ENCODE peak calls at places on chromosomes 5 and 9, in eight cellular contexts. One of them, this sample, is unnamed.

GRCh38 chr5:173196133-173196952 is 38.7 kb downstream of the NKX2-5 start:
- DNase-seq in prostate gland: no peak
- DNase-seq in foreskin fibroblast: no peak
- DNase-seq in Peyer's patch: no peak
- DNase-seq in body of pancreas: no peak
- DNase-seq in lower leg skin: no peak
- DNase-seq in fibroblast of mammary gland: no peak
- DNase-seq in astrocyte: no peak
- DNase-seq in this sample: no peak

GRCh38 chr5:92370032-92370431 is 986.9 kb upstream of the ARRDC3 start:
- DNase-seq in prostate gland: no peak
- DNase-seq in foreskin fibroblast: no peak
- DNase-seq in Peyer's patch: no peak
- DNase-seq in body of pancreas: no peak
- DNase-seq in lower leg skin: no peak
- DNase-seq in fibroblast of mammary gland: no peak
- DNase-seq in astrocyte: no peak
- DNase-seq in this sample: no peak

GRCh38 chr9:110049699-110050450 is 158.1 kb downstream of the C9orf152 start:
- DNase-seq in prostate gland: no peak
- DNase-seq in foreskin fibroblast: peak
- DNase-seq in Peyer's patch: peak
- DNase-seq in body of pancreas: peak
- DNase-seq in lower leg skin: peak
- DNase-seq in fibroblast of mammary gland: no peak
- DNase-seq in astrocyte: no peak
- DNase-seq in this sample: peak

GRCh38 chr9:132699926-132700325 is 29.7 kb downstream of the GTF3C4 start:
- DNase-seq in prostate gland: no peak
- DNase-seq in foreskin fibroblast: peak
- DNase-seq in Peyer's patch: no peak
- DNase-seq in body of pancreas: no peak
- DNase-seq in lower leg skin: no peak
- DNase-seq in fibroblast of mammary gland: peak
- DNase-seq in astrocyte: no peak
- DNase-seq in this sample: no peak

GRCh38 chr5:172952034-172952511 is 7.2 kb upstream of the RPL26L1 start:
- DNase-seq in prostate gland: no peak
- DNase-seq in foreskin fibroblast: peak
- DNase-seq in Peyer's patch: no peak
- DNase-seq in body of pancreas: no peak
- DNase-seq in lower leg skin: no peak
- DNase-seq in fibroblast of mammary gland: no peak
- DNase-seq in astrocyte: peak
- DNase-seq in this sample: no peak

GRCh38 chr9:115922441-115922840 is 231.2 kb upstream of the PAPPA start:
- DNase-seq in prostate gland: no peak
- DNase-seq in foreskin fibroblast: no peak
- DNase-seq in Peyer's patch: no peak
- DNase-seq in body of pancreas: no peak
- DNase-seq in lower leg skin: no peak
- DNase-seq in fibroblast of mammary gland: no peak
- DNase-seq in astrocyte: no peak
- DNase-seq in this sample: no peak

GRCh38 chr5:10581867-10582511 is 18.1 kb downstream of the ANKRD33B start:
- DNase-seq in prostate gland: no peak
- DNase-seq in foreskin fibroblast: peak
- DNase-seq in Peyer's patch: no peak
- DNase-seq in body of pancreas: no peak
- DNase-seq in lower leg skin: peak
- DNase-seq in fibroblast of mammary gland: no peak
- DNase-seq in astrocyte: no peak
- DNase-seq in this sample: no peak

GRCh38 chr9:133028221-133028620 is 2.6 kb upstream of the GTF3C5 start:
- DNase-seq in prostate gland: no peak
- DNase-seq in foreskin fibroblast: no peak
- DNase-seq in Peyer's patch: no peak
- DNase-seq in body of pancreas: no peak
- DNase-seq in lower leg skin: no peak
- DNase-seq in fibroblast of mammary gland: no peak
- DNase-seq in astrocyte: no peak
- DNase-seq in this sample: no peak

GRCh38 chr5:2629035-2629434 is 122.4 kb downstream of the IRX2 start:
- DNase-seq in prostate gland: no peak
- DNase-seq in foreskin fibroblast: no peak
- DNase-seq in Peyer's patch: no peak
- DNase-seq in body of pancreas: no peak
- DNase-seq in lower leg skin: no peak
- DNase-seq in fibroblast of mammary gland: no peak
- DNase-seq in astrocyte: no peak
- DNase-seq in this sample: no peak

GRCh38 chr5:178786859-178787499 is 56.5 kb upstream of the ZNF354A start:
- DNase-seq in prostate gland: peak
- DNase-seq in foreskin fibroblast: peak
- DNase-seq in Peyer's patch: no peak
- DNase-seq in body of pancreas: peak
- DNase-seq in lower leg skin: no peak
- DNase-seq in fibroblast of mammary gland: peak
- DNase-seq in astrocyte: peak
- DNase-seq in this sample: no peak

GRCh38 chr5:1759378-1759970 is 40.2 kb downstream of the MRPL36 start:
- DNase-seq in prostate gland: no peak
- DNase-seq in foreskin fibroblast: no peak
- DNase-seq in Peyer's patch: no peak
- DNase-seq in body of pancreas: no peak
- DNase-seq in lower leg skin: peak
- DNase-seq in fibroblast of mammary gland: no peak
- DNase-seq in astrocyte: no peak
- DNase-seq in this sample: no peak

GRCh38 chr9:133349965-133350624 is 2.1 kb downstream of the RPL7A start:
- DNase-seq in prostate gland: no peak
- DNase-seq in foreskin fibroblast: no peak
- DNase-seq in Peyer's patch: no peak
- DNase-seq in body of pancreas: no peak
- DNase-seq in lower leg skin: no peak
- DNase-seq in fibroblast of mammary gland: no peak
- DNase-seq in astrocyte: no peak
- DNase-seq in this sample: no peak

GRCh38 chr5:138148811-138149210 is 9.6 kb upstream of the NME5 start:
- DNase-seq in prostate gland: no peak
- DNase-seq in foreskin fibroblast: peak
- DNase-seq in Peyer's patch: no peak
- DNase-seq in body of pancreas: peak
- DNase-seq in lower leg skin: no peak
- DNase-seq in fibroblast of mammary gland: peak
- DNase-seq in astrocyte: peak
- DNase-seq in this sample: no peak

DNA sequence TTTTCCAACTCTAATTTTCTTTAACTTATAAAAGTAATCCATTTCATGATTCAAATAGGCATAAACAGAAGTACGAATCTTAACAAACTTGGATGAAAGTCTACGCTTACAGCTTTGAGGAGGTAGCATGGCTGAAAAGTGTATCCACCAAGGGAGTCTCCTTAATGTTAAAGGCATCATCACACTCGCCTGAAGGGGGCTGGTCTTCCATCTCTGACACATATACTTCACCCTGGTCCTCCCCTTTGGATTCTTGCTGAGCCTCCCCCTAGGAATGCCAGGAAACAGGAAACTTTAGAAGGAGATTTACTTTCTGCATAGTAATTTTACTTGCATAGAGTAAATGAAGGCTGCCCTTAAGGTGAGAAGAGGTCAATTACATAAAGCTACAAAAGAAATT is 10.3 kb upstream of the NME5 start:
- DNase-seq in prostate gland: no peak
- DNase-seq in foreskin fibroblast: peak
- DNase-seq in Peyer's patch: no peak
- DNase-seq in body of pancreas: no peak
- DNase-seq in lower leg skin: no peak
- DNase-seq in fibroblast of mammary gland: peak
- DNase-seq in astrocyte: peak
- DNase-seq in this sample: no peak
- TF ChIP-seq CTCF in prostate gland: no peak
- TF ChIP-seq CTCF in foreskin fibroblast: no peak
- TF ChIP-seq CTCF in Peyer's patch: no peak
- TF ChIP-seq CTCF in body of pancreas: no peak
- TF ChIP-seq CTCF in lower leg skin: no peak
- TF ChIP-seq CTCF in fibroblast of mammary gland: no peak
- TF ChIP-seq CTCF in astrocyte: no peak
- TF ChIP-seq CTCF in this sample: no peak

DNA sequence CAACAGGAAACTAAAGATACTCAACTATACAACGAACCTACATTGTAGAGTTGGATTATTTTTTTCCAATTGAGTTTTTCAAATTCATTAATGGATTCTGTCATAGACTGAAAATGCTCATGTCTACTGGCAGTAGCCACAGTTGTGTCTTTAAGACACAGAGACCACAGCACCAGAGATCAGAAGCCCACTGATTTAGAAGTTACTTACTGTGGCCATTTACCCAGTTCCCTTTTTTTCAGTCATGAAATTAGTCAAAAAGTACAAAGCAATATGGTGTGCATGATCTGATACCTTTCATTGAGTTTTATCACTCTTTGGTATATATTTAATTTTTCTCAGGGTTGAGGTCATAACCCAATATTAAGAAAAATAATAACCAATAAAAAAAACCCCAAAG is 1640.2 kb upstream of the WWC1 start:
- DNase-seq in prostate gland: no peak
- DNase-seq in foreskin fibroblast: no peak
- DNase-seq in Peyer's patch: no peak
- DNase-seq in body of pancreas: no peak
- DNase-seq in lower leg skin: no peak
- DNase-seq in fibroblast of mammary gland: no peak
- DNase-seq in astrocyte: no peak
- DNase-seq in this sample: no peak
- TF ChIP-seq CTCF in prostate gland: no peak
- TF ChIP-seq CTCF in foreskin fibroblast: no peak
- TF ChIP-seq CTCF in Peyer's patch: no peak
- TF ChIP-seq CTCF in body of pancreas: no peak
- TF ChIP-seq CTCF in lower leg skin: no peak
- TF ChIP-seq CTCF in fibroblast of mammary gland: no peak
- TF ChIP-seq CTCF in astrocyte: no peak
- TF ChIP-seq CTCF in this sample: no peak

GRCh38 chr9:92328225-92328624 is 2.5 kb downstream of the CENPP start:
- DNase-seq in prostate gland: no peak
- DNase-seq in foreskin fibroblast: peak
- DNase-seq in Peyer's patch: no peak
- DNase-seq in body of pancreas: no peak
- DNase-seq in lower leg skin: no peak
- DNase-seq in fibroblast of mammary gland: peak
- DNase-seq in astrocyte: peak
- DNase-seq in this sample: no peak
- TF ChIP-seq CTCF in prostate gland: no peak
- TF ChIP-seq CTCF in foreskin fibroblast: peak
- TF ChIP-seq CTCF in Peyer's patch: no peak
- TF ChIP-seq CTCF in body of pancreas: no peak
- TF ChIP-seq CTCF in lower leg skin: no peak
- TF ChIP-seq CTCF in fibroblast of mammary gland: peak
- TF ChIP-seq CTCF in astrocyte: peak
- TF ChIP-seq CTCF in this sample: no peak

DNA sequence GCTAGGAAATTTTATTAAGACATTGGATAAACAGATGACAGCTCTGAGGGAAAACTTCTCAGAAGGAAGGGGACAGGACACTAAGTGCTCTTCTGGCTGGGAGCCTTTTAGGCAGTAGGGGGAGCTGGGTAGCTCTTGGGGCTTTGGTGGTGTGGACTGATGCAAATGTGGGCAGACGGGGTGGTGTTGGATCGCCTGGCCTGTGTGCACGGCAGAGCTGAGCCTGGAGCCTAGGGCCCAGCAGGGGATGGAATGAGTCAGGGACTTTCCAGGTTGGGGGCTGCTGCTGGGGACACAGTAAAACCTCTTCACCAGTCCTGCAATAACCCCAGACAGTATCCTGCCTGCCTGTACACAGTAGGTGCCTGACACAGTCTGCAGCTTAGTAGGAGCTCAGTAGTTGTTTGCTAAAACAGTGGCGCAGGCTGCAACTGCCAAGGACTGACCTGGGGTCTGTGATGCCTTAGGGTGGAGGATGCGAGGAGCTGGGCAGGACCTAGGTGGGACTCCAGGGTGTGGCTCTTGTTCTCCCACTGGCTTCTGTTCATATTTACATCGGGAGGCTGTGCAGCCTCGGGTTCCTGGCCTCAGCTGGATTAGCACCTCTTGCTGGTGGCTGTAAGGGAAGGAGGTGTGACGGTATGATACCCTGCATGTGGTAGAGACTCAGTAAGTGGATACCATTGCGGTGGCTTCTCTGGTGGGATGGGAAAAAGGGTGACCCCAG is 83.8 kb downstream of the DAB2IP start:
- DNase-seq in prostate gland: no peak
- DNase-seq in foreskin fibroblast: peak
- DNase-seq in Peyer's patch: peak
- DNase-seq in body of pancreas: no peak
- DNase-seq in lower leg skin: no peak
- DNase-seq in fibroblast of mammary gland: peak
- DNase-seq in astrocyte: peak
- DNase-seq in this sample: no peak
- TF ChIP-seq CTCF in prostate gland: no peak
- TF ChIP-seq CTCF in foreskin fibroblast: peak
- TF ChIP-seq CTCF in Peyer's patch: no peak
- TF ChIP-seq CTCF in body of pancreas: no peak
- TF ChIP-seq CTCF in lower leg skin: no peak
- TF ChIP-seq CTCF in fibroblast of mammary gland: peak
- TF ChIP-seq CTCF in astrocyte: peak
- TF ChIP-seq CTCF in this sample: no peak

GRCh38 chr9:25353783-25354182 is 324.5 kb downstream of the TUSC1 start:
- DNase-seq in prostate gland: no peak
- DNase-seq in foreskin fibroblast: no peak
- DNase-seq in Peyer's patch: no peak
- DNase-seq in body of pancreas: no peak
- DNase-seq in lower leg skin: no peak
- DNase-seq in fibroblast of mammary gland: no peak
- DNase-seq in astrocyte: no peak
- DNase-seq in this sample: no peak

GRCh38 chr9:25350011-25350410 is 328.2 kb downstream of the TUSC1 start:
- DNase-seq in prostate gland: no peak
- DNase-seq in foreskin fibroblast: no peak
- DNase-seq in Peyer's patch: no peak
- DNase-seq in body of pancreas: no peak
- DNase-seq in lower leg skin: no peak
- DNase-seq in fibroblast of mammary gland: no peak
- DNase-seq in astrocyte: no peak
- DNase-seq in this sample: no peak
- TF ChIP-seq CTCF in prostate gland: no peak
- TF ChIP-seq CTCF in foreskin fibroblast: no peak
- TF ChIP-seq CTCF in Peyer's patch: peak
- TF ChIP-seq CTCF in body of pancreas: no peak
- TF ChIP-seq CTCF in lower leg skin: no peak
- TF ChIP-seq CTCF in fibroblast of mammary gland: no peak
- TF ChIP-seq CTCF in astrocyte: no peak
- TF ChIP-seq CTCF in this sample: no peak

DNA sequence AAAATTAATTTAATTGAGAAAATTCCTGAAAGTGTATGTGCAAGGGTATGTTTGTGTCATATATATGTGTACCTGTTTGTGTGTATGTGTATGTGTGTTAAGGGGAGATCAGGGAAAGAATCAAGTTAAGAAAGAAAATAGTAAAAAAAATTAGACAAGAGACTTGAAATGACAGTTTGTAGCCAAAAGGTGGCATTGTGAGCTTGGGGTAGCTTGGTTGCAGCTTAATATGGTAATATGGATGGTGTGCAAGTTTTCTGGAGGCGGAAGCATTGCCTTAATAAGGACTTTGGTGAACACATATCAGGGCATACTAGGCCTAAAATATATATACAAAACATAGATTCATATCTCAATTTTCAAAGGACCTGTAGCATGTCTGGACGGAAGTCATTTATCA is 129.9 kb downstream of the INSYN2B start:
- DNase-seq in prostate gland: no peak
- DNase-seq in foreskin fibroblast: no peak
- DNase-seq in Peyer's patch: no peak
- DNase-seq in body of pancreas: no peak
- DNase-seq in lower leg skin: no peak
- DNase-seq in fibroblast of mammary gland: peak
- DNase-seq in astrocyte: no peak
- DNase-seq in this sample: no peak
- TF ChIP-seq CTCF in prostate gland: no peak
- TF ChIP-seq CTCF in foreskin fibroblast: no peak
- TF ChIP-seq CTCF in Peyer's patch: no peak
- TF ChIP-seq CTCF in body of pancreas: no peak
- TF ChIP-seq CTCF in lower leg skin: no peak
- TF ChIP-seq CTCF in fibroblast of mammary gland: peak
- TF ChIP-seq CTCF in astrocyte: peak
- TF ChIP-seq CTCF in this sample: no peak

This sample was measured in mesothelial cell of epicardium.